ENCODE peak calls at places on chromosome 22, in four cellular contexts. E is GM12865, J is lower leg skin, U is choroid plexus epithelial cell. V is an unnamed sample.
A peak's percentile ranks its signal among the peaks of the same experiment; 100 is the strongest.

GRCh38 chr22:27668828-27669797 is 132.4 kb downstream of the MN1 start:
- DNase-seq in U (peak; percentile 71), J (no peak), E (no peak), V (peak; percentile 94)

GRCh38 chr22:36423461-36424404 is 36.0 kb upstream of the MYH9 start:
- DNase-seq in E (no peak), J (no peak), U (peak; percentile 77), V (no peak)

GRCh38 chr22:24146791-24147353 is 34.4 kb upstream of the SUSD2 start:
- DNase-seq in J (no peak), U (peak; percentile 79), E (no peak), V (no peak)

GRCh38 chr22:23850136-23850611 is 7.5 kb upstream of the SLC2A11 start:
- DNase-seq in U (no peak), E (peak; percentile 80), J (peak; percentile 85), V (no peak)

GRCh38 chr22:40123387-40123786 is 54.3 kb upstream of the TNRC6B start:
- DNase-seq in U (peak; percentile 30), E (no peak), J (no peak), V (no peak)

GRCh38 chr22:41286639-41287091 is 678 bp upstream of the RANGAP1 start:
- DNase-seq in J (no peak), E (peak; percentile 74), U (no peak), V (no peak)

GRCh38 chr22:41222846-41223507 is 17.8 kb downstream of the CHADL start:
- DNase-seq in U (no peak), E (no peak), J (no peak), V (no peak)

GRCh38 chr22:37930952-37931440 is 22.4 kb downstream of the C22orf23 start:
- DNase-seq in J (no peak), E (no peak), U (no peak), V (no peak)

GRCh38 chr22:42949159-42949558 is 65.8 kb downstream of the PACSIN2 start:
- DNase-seq in U (peak; percentile 61), E (no peak), J (peak; percentile 88), V (no peak)

GRCh38 chr22:50274311-50274710 is 4.1 kb upstream of the MAPK11 start:
- DNase-seq in J (no peak), E (peak; percentile 71), U (peak; percentile 69), V (no peak)

GRCh38 chr22:47676685-47677084 is 914.2 kb downstream of the TBC1D22A start:
- DNase-seq in U (no peak), E (no peak), J (peak; percentile 61), V (no peak)

GRCh38 chr22:38420734-38421133 is 34.3 kb downstream of the KCNJ4 start:
- DNase-seq in U (no peak), J (no peak), E (no peak), V (no peak)

GRCh38 chr22:27850000-27850465 is 48.5 kb upstream of the MN1 start:
- DNase-seq in E (no peak), U (peak; percentile 74), J (no peak), V (no peak)

GRCh38 chr22:36746571-36746970 is 29.3 kb downstream of the IFT27 start:
- DNase-seq in J (peak; percentile 59), U (no peak), E (no peak), V (peak; percentile 56)

GRCh38 chr22:39318507-39319283 is 728 bp downstream of the RPL3 start:
- DNase-seq in E (no peak), J (no peak), U (peak; percentile 55), V (no peak)

GRCh38 chr22:47687776-47688175 is 925.3 kb downstream of the TBC1D22A start:
- DNase-seq in E (no peak), U (no peak), J (peak; percentile 28), V (no peak)

GRCh38 chr22:17845790-17846189 is 71.5 kb upstream of the BID start:
- DNase-seq in U (no peak), E (no peak), J (no peak), V (no peak)

GRCh38 chr22:37079668-37080171 is 28.2 kb downstream of the KCTD17 start:
- DNase-seq in J (no peak), U (peak; percentile 51), E (no peak), V (no peak)

GRCh38 chr22:39242809-39243442 is 1.9 kb downstream of the PDGFB start:
- DNase-seq in U (no peak), J (no peak), E (no peak), V (no peak)

GRCh38 chr22:49955581-49956417 is 4.8 kb upstream of the PIM3 start:
- DNase-seq in E (no peak), J (no peak), U (no peak), V (no peak)

GRCh38 chr22:42301072-42301741 is 30.8 kb upstream of the TCF20 start:
- DNase-seq in E (no peak), J (no peak), U (no peak), V (no peak)

GRCh38 chr22:35517769-35518530 is 22.7 kb upstream of the RASD2 start:
- DNase-seq in E (no peak), J (no peak), U (no peak), V (no peak)

GRCh38 chr22:46262449-46263207 is 515 bp downstream of the PKDREJ start:
- DNase-seq in E (no peak), U (peak; percentile 49), J (peak; percentile 91), V (no peak)
- TF ChIP-seq CTCF in E (no peak), U (peak; percentile 23), J (no peak), V (peak; percentile 50)

DNA sequence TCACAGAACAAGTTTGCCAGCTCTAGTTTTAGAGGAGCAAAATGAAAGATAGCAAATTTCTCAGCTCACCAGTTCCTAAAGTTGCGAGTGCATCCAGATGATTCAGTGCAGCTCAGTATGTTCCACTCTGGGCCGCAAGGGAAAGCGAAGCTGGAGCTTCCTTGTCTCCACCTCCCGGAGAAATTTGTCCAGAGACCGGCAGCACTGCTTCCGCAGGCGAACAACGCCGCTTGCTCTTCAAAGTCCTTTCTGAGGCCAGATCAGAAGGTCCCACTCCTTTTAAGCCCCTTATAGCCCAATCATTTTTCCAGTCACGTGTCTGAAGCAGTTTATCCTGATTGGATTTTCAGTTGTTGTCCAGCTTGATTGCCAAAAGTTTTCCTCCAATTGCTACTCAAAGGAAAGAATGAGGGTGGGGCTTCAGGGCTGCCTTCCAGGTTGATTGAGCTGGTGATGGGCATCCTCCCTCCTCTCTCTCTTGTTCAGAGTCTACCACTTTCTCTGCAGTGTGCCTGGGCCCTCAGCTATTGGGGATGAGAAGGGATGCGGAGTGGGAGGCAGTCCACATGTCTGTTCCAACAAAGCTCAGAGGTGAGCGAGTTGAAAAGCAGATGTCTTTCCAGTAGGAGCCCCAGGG is at the start of gene ZNF280A:
- DNase-seq in J (peak; percentile 25), E (no peak), U (peak; percentile 60), V (no peak)
- TF ChIP-seq CTCF in J (no peak), E (no peak), U (peak; percentile 31), V (no peak)

GRCh38 chr22:31906569-31906968 is 37.8 kb upstream of the YWHAH start:
- DNase-seq in U (no peak), J (no peak), E (no peak), V (no peak)
- TF ChIP-seq CTCF in U (no peak), J (no peak), E (no peak), V (no peak)

DNA sequence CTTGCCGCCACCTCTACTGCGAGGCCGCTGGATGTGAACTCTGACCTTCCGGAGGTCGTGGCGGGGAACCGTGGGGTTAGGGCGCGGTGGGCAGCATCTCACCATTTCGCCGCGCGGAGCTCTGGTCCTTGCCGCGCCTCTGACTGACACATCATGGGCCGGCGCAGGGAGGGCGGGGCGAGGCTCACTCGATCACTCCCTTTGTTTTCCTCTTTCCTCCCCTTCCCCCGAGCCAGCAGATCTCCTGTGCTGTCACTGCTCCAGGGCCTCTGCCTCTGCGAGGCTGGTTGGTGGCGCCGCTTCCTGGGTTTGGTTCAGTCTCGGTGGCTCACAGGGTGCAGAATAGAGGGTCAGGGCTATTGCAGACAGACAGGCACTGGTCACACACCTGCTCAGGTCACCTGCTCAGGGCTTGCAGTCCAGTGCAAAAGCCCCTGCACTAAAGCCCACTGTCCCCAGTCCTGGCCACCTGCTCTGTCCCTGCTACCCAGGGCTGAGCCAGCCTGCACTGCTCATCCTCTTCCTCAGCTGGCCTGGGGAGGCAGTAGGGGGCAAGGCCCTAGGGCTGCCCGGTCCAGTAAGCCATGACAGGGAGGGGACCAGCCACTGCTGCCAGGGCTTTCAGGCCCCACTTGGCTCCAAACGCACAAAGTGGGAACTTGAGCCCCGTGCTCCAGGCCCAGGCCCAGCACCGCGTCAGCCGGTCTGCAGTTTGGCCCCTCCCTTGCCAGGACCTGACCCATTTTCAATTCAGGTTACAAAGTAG is 36.2 kb downstream of the PISD start:
- DNase-seq in J (no peak), E (no peak), U (peak; percentile 49), V (no peak)
- TF ChIP-seq CTCF in J (no peak), E (no peak), U (no peak), V (no peak)

DNA sequence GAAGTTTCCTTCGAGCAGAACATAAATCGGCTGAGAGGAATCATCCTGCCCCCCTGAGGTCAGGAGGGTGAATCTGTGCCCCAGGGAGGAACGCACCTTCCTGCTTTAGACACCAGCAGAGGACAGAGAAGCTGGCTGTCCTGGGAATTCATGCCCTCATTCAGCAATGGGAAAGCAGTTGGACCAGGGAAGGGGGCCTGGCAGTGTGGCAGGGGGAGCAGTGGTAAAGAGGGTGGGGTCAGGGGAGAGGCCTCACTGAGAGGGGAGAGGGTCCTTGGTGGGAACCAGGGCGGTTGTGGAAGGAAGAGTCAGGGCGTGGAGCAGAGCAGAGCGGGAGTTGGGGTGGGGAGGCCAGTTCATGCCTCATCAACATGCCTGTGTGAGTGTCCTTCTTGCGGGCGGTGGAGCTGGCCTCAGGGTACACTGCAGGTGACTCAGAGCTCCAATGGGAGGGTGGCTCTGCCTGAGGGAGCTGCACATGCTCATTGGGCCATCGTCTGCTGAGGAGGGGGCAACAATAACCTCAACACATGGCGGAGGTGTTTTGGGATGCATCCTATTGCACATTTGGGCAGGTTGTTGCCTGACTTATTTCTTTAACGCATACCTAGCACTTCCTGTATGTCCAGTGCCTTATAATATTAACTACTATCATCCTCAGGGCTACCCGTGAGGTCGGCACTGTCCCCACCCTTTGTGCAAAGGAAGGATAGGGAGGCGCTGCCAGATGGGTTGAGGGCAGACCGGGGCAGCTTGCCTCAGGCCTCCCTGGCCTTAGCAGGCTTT is 23.2 kb downstream of the MED15 start:
- DNase-seq in U (peak; percentile 67), J (no peak), E (no peak), V (peak; percentile 90)
- TF ChIP-seq CTCF in U (no peak), J (no peak), E (no peak), V (no peak)

GRCh38 chr22:29040385-29041275 is 21.0 kb downstream of the C22orf31 start:
- DNase-seq in E (peak; percentile 84), U (peak; percentile 95), J (no peak), V (no peak)
- TF ChIP-seq CTCF in E (peak; percentile 93), U (peak; percentile 99), J (no peak), V (peak; percentile 99)

GRCh38 chr22:48700566-48701295 is 1126.9 kb downstream of the BRD1 start:
- DNase-seq in U (no peak), J (no peak), E (no peak), V (peak; percentile 84)
- TF ChIP-seq CTCF in U (no peak), J (no peak), E (no peak), V (no peak)

GRCh38 chr22:19841641-19842385 is 12.9 kb downstream of the GNB1L start:
- DNase-seq in J (no peak), E (no peak), U (no peak), V (no peak)
- TF ChIP-seq CTCF in J (no peak), E (no peak), U (no peak), V (no peak)